ENCODE peak calls at places on chromosomes 2 and 18, in eight cellular contexts. N is ACHN; Z is neuronal stem cell; C is activated naive CD8-positive, alpha-beta T cell treated with anti-CD3 and anti-CD28 coated beads, Interleukin-2, amount 10 ng/mL, durations not matched to agents 7 days and 5 days; D is Kasumi-1; W is HS-27A; K is epithelial cell of prostate; Y is sigmoid colon. J is an unnamed sample.

GRCh38 chr2:150485114-150485870 is 2.2 kb downstream of the RND3 start:
- DNase-seq in N (peak), Z (peak), C (peak), D (no peak), W (no peak), K (no peak), Y (peak), J (peak)

GRCh38 chr2:147149589-147150245 is 695.1 kb upstream of the ACVR2A start:
- DNase-seq in N (no peak), Z (no peak), C (no peak), D (no peak), W (peak), K (no peak), Y (no peak), J (no peak)

GRCh38 chr2:61770746-61771145 is 83.1 kb downstream of the FAM161A start:
- DNase-seq in N (peak), Z (no peak), C (no peak), D (no peak), W (no peak), K (peak), Y (no peak), J (no peak)

GRCh38 chr2:177335917-177336450 is 56.6 kb upstream of the AGPS start:
- DNase-seq in N (no peak), Z (no peak), C (no peak), D (no peak), W (no peak), K (no peak), Y (no peak), J (no peak)

GRCh38 chr2:233358335-233358734 is 4.0 kb downstream of the DGKD start:
- DNase-seq in N (no peak), Z (no peak), C (no peak), D (peak), W (no peak), K (no peak), Y (no peak), J (no peak)

GRCh38 chr2:21256006-21256405 is 132.2 kb downstream of the TDRD15 start:
- DNase-seq in N (no peak), Z (no peak), C (no peak), D (peak), W (no peak), K (peak), Y (no peak), J (no peak)

GRCh38 chr2:169119816-169120215 is 50.5 kb downstream of the DHRS9 start:
- DNase-seq in N (no peak), Z (no peak), C (no peak), D (no peak), W (no peak), K (no peak), Y (no peak), J (no peak)

GRCh38 chr2:85160946-85161625 is 27.9 kb downstream of the TCF7L1 start:
- DNase-seq in N (no peak), Z (no peak), C (no peak), D (no peak), W (no peak), K (no peak), Y (no peak), J (no peak)

GRCh38 chr18:58481321-58482180 is 147.3 kb downstream of the ALPK2 start:
- DNase-seq in N (no peak), Z (no peak), C (no peak), D (no peak), W (no peak), K (no peak), Y (no peak), J (no peak)

GRCh38 chr2:240464514-240465241 is 29.2 kb downstream of the GPC1 start:
- DNase-seq in N (no peak), Z (no peak), C (no peak), D (no peak), W (no peak), K (no peak), Y (peak), J (no peak)

GRCh38 chr2:65458999-65459398 is 26.6 kb upstream of the SPRED2 start:
- DNase-seq in N (no peak), Z (no peak), C (no peak), D (no peak), W (no peak), K (no peak), Y (no peak), J (no peak)

GRCh38 chr2:126849991-126850535 is 48.6 kb upstream of the TEX51 start:
- DNase-seq in N (no peak), Z (no peak), C (no peak), D (no peak), W (no peak), K (no peak), Y (no peak), J (no peak)

GRCh38 chr2:85264471-85264870 is 63.3 kb downstream of the TGOLN2 start:
- DNase-seq in N (no peak), Z (no peak), C (no peak), D (no peak), W (peak), K (no peak), Y (no peak), J (no peak)